ENCODE peak calls at places on chromosomes 7 and 10, in ten cellular contexts. One of them, this sample, is unnamed.

GRCh38 chr7:77685219-77685618 is 11.0 kb upstream of the RSBN1L start:
- DNase-seq in hepatocyte: peak; percentile 23
- DNase-seq in left ventricle myocardium inferior: no peak
- DNase-seq in neural progenitor cell: no peak
- DNase-seq in CD8-positive, alpha-beta memory T cell: no peak
- DNase-seq in breast epithelium: no peak
- DNase-seq in thyroid gland: peak; percentile 68
- DNase-seq in upper lobe of left lung: no peak
- DNase-seq in K562: no peak
- DNase-seq in tibial artery: no peak
- DNase-seq in this sample: no peak

GRCh38 chr10:98316661-98317060 is 48.7 kb upstream of the LOXL4 start:
- DNase-seq in hepatocyte: no peak
- DNase-seq in left ventricle myocardium inferior: no peak
- DNase-seq in neural progenitor cell: no peak
- DNase-seq in CD8-positive, alpha-beta memory T cell: no peak
- DNase-seq in breast epithelium: no peak
- DNase-seq in thyroid gland: no peak
- DNase-seq in upper lobe of left lung: no peak
- DNase-seq in K562: no peak
- DNase-seq in tibial artery: no peak
- DNase-seq in this sample: no peak

GRCh38 chr7:103989785-103990775 is 622 bp upstream of the RELN start:
- DNase-seq in hepatocyte: peak; percentile 48
- DNase-seq in left ventricle myocardium inferior: no peak
- DNase-seq in neural progenitor cell: peak; percentile 68
- DNase-seq in CD8-positive, alpha-beta memory T cell: no peak
- DNase-seq in breast epithelium: no peak
- DNase-seq in thyroid gland: peak; percentile 13
- DNase-seq in upper lobe of left lung: peak; percentile 85
- DNase-seq in K562: peak; percentile 71
- DNase-seq in tibial artery: no peak
- DNase-seq in this sample: peak; percentile 59

GRCh38 chr10:118272090-118272775 is 69.9 kb downstream of the FAM204A start:
- DNase-seq in hepatocyte: peak; percentile 31
- DNase-seq in left ventricle myocardium inferior: no peak
- DNase-seq in neural progenitor cell: peak; percentile 43
- DNase-seq in CD8-positive, alpha-beta memory T cell: no peak
- DNase-seq in breast epithelium: no peak
- DNase-seq in thyroid gland: no peak
- DNase-seq in upper lobe of left lung: no peak
- DNase-seq in K562: no peak
- DNase-seq in tibial artery: peak; percentile 30
- DNase-seq in this sample: no peak

GRCh38 chr7:498678-499641 is 20.7 kb downstream of the PDGFA start:
- DNase-seq in hepatocyte: no peak
- DNase-seq in left ventricle myocardium inferior: peak; percentile 22
- DNase-seq in neural progenitor cell: no peak
- DNase-seq in CD8-positive, alpha-beta memory T cell: no peak
- DNase-seq in breast epithelium: no peak
- DNase-seq in thyroid gland: no peak
- DNase-seq in upper lobe of left lung: no peak
- DNase-seq in K562: no peak
- DNase-seq in tibial artery: peak; percentile 41
- DNase-seq in this sample: no peak

GRCh38 chr7:130009848-130010688 is 41.1 kb downstream of the ZC3HC1 start:
- DNase-seq in hepatocyte: peak; percentile 59
- DNase-seq in left ventricle myocardium inferior: no peak
- DNase-seq in neural progenitor cell: no peak
- DNase-seq in CD8-positive, alpha-beta memory T cell: no peak
- DNase-seq in breast epithelium: no peak
- DNase-seq in thyroid gland: peak; percentile 8
- DNase-seq in upper lobe of left lung: no peak
- DNase-seq in K562: peak; percentile 85
- DNase-seq in tibial artery: no peak
- DNase-seq in this sample: peak; percentile 38

GRCh38 chr7:75835688-75836285 is 22.2 kb upstream of the CCL24 start:
- DNase-seq in hepatocyte: no peak
- DNase-seq in left ventricle myocardium inferior: no peak
- DNase-seq in neural progenitor cell: no peak
- DNase-seq in CD8-positive, alpha-beta memory T cell: no peak
- DNase-seq in breast epithelium: no peak
- DNase-seq in thyroid gland: no peak
- DNase-seq in upper lobe of left lung: peak; percentile 35
- DNase-seq in K562: no peak
- DNase-seq in tibial artery: no peak
- DNase-seq in this sample: no peak

GRCh38 chr10:76082956-76083355 is 651.5 kb downstream of the LRMDA start:
- DNase-seq in hepatocyte: no peak
- DNase-seq in left ventricle myocardium inferior: no peak
- DNase-seq in neural progenitor cell: peak; percentile 76
- DNase-seq in CD8-positive, alpha-beta memory T cell: no peak
- DNase-seq in breast epithelium: no peak
- DNase-seq in thyroid gland: no peak
- DNase-seq in upper lobe of left lung: no peak
- DNase-seq in K562: no peak
- DNase-seq in tibial artery: no peak
- DNase-seq in this sample: no peak

GRCh38 chr7:120733143-120733542 is 124.8 kb downstream of the TSPAN12 start:
- DNase-seq in hepatocyte: no peak
- DNase-seq in left ventricle myocardium inferior: no peak
- DNase-seq in neural progenitor cell: no peak
- DNase-seq in CD8-positive, alpha-beta memory T cell: no peak
- DNase-seq in breast epithelium: no peak
- DNase-seq in thyroid gland: no peak
- DNase-seq in upper lobe of left lung: no peak
- DNase-seq in K562: no peak
- DNase-seq in tibial artery: no peak
- DNase-seq in this sample: no peak

GRCh38 chr7:26612742-26613141 is 251.6 kb downstream of the SKAP2 start:
- DNase-seq in hepatocyte: no peak
- DNase-seq in left ventricle myocardium inferior: no peak
- DNase-seq in neural progenitor cell: no peak
- DNase-seq in CD8-positive, alpha-beta memory T cell: no peak
- DNase-seq in breast epithelium: no peak
- DNase-seq in thyroid gland: no peak
- DNase-seq in upper lobe of left lung: no peak
- DNase-seq in K562: no peak
- DNase-seq in tibial artery: no peak
- DNase-seq in this sample: no peak

GRCh38 chr7:44111759-44112158 is 7.6 kb downstream of the AEBP1 start:
- DNase-seq in hepatocyte: no peak
- DNase-seq in left ventricle myocardium inferior: no peak
- DNase-seq in neural progenitor cell: no peak
- DNase-seq in CD8-positive, alpha-beta memory T cell: no peak
- DNase-seq in breast epithelium: no peak
- DNase-seq in thyroid gland: no peak
- DNase-seq in upper lobe of left lung: no peak
- DNase-seq in K562: peak; percentile 28
- DNase-seq in tibial artery: no peak
- DNase-seq in this sample: no peak

GRCh38 chr7:87234949-87235348 is 15.4 kb upstream of the TMEM243 start:
- DNase-seq in hepatocyte: no peak
- DNase-seq in left ventricle myocardium inferior: no peak
- DNase-seq in neural progenitor cell: no peak
- DNase-seq in CD8-positive, alpha-beta memory T cell: no peak
- DNase-seq in breast epithelium: no peak
- DNase-seq in thyroid gland: no peak
- DNase-seq in upper lobe of left lung: no peak
- DNase-seq in K562: no peak
- DNase-seq in tibial artery: no peak
- DNase-seq in this sample: no peak

GRCh38 chr10:100997364-100998182 is 2.0 kb upstream of the LZTS2 start:
- DNase-seq in hepatocyte: peak; percentile 91
- DNase-seq in left ventricle myocardium inferior: peak; percentile 76
- DNase-seq in neural progenitor cell: peak; percentile 92
- DNase-seq in CD8-positive, alpha-beta memory T cell: peak; percentile 79
- DNase-seq in breast epithelium: peak; percentile 82
- DNase-seq in thyroid gland: peak; percentile 75
- DNase-seq in upper lobe of left lung: peak; percentile 96
- DNase-seq in K562: peak; percentile 63
- DNase-seq in tibial artery: peak; percentile 66
- DNase-seq in this sample: peak; percentile 100
- H3K27ac ChIP-seq in hepatocyte: peak overlapping the region; percentile 99
- H3K27ac ChIP-seq in left ventricle myocardium inferior: peak overlapping the region; percentile 100
- H3K27ac ChIP-seq in neural progenitor cell: peak overlapping the region; percentile 47
- H3K27ac ChIP-seq in CD8-positive, alpha-beta memory T cell: peak overlapping the region; percentile 78
- H3K27ac ChIP-seq in breast epithelium: peak overlapping the region; percentile 100
- H3K27ac ChIP-seq in thyroid gland: peak overlapping the region; percentile 100
- H3K27ac ChIP-seq in upper lobe of left lung: peak overlapping the region; percentile 99
- H3K27ac ChIP-seq in K562: peak overlapping the region; percentile 93
- H3K27ac ChIP-seq in tibial artery: peak overlapping the region; percentile 100
- H3K27ac ChIP-seq in this sample: peak overlapping the region; percentile 99

GRCh38 chr7:157400171-157400860 is 63.5 kb downstream of the DNAJB6 start:
- DNase-seq in hepatocyte: no peak
- DNase-seq in left ventricle myocardium inferior: no peak
- DNase-seq in neural progenitor cell: no peak
- DNase-seq in CD8-positive, alpha-beta memory T cell: no peak
- DNase-seq in breast epithelium: no peak
- DNase-seq in thyroid gland: no peak
- DNase-seq in upper lobe of left lung: peak; percentile 62
- DNase-seq in K562: no peak
- DNase-seq in tibial artery: no peak
- DNase-seq in this sample: no peak
- H3K27me3 ChIP-seq in hepatocyte: no peaks in the 10 kb centered on the region
- H3K27me3 ChIP-seq in left ventricle myocardium inferior: no peaks in the 10 kb centered on the region
- H3K27me3 ChIP-seq in neural progenitor cell: no peaks in the 10 kb centered on the region
- H3K27me3 ChIP-seq in CD8-positive, alpha-beta memory T cell: no peaks in the 10 kb centered on the region
- H3K27me3 ChIP-seq in breast epithelium: no peaks in the 10 kb centered on the region
- H3K27me3 ChIP-seq in thyroid gland: no peaks in the 10 kb centered on the region
- H3K27me3 ChIP-seq in upper lobe of left lung: no peaks in the 10 kb centered on the region
- H3K27me3 ChIP-seq in K562: no peaks in the 10 kb centered on the region
- H3K27me3 ChIP-seq in tibial artery: no peaks in the 10 kb centered on the region
- H3K27me3 ChIP-seq in this sample: no peaks in the 10 kb centered on the region

DNA sequence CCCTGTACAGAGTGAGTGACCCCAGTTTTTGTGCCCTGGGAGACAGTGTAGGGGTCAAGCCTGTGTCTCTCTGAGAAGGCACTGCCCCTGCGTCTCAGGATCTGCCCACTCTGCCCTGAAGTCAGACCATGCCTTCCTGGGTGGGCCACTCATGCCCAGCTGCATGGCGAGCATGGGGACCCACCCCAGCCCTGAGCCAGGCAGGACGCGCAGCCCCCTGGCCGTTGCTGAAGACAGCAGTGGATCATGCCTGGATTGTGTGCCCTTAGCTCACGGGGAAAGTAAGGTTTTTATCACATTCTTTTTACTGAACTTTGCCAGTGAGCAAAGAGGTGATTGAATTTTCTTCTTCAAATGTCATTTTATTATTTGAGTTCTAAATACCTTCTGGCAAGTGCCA is 66.2 kb downstream of the WDR37 start:
- DNase-seq in hepatocyte: no peak
- DNase-seq in left ventricle myocardium inferior: no peak
- DNase-seq in neural progenitor cell: no peak
- DNase-seq in CD8-positive, alpha-beta memory T cell: no peak
- DNase-seq in breast epithelium: no peak
- DNase-seq in thyroid gland: no peak
- DNase-seq in upper lobe of left lung: peak; percentile 56
- DNase-seq in K562: no peak
- DNase-seq in tibial artery: no peak
- DNase-seq in this sample: no peak
- H3K36me3 ChIP-seq in hepatocyte: no peaks in the 10 kb centered on the region
- H3K36me3 ChIP-seq in left ventricle myocardium inferior: peaks cover 88% of the 10 kb centered on the region
- H3K36me3 ChIP-seq in neural progenitor cell: no peaks in the 10 kb centered on the region
- H3K36me3 ChIP-seq in CD8-positive, alpha-beta memory T cell: peaks cover 55% of the 10 kb centered on the region
- H3K36me3 ChIP-seq in breast epithelium: no peaks in the 10 kb centered on the region
- H3K36me3 ChIP-seq in thyroid gland: peaks cover 29% of the 10 kb centered on the region
- H3K36me3 ChIP-seq in upper lobe of left lung: peaks cover 94% of the 10 kb centered on the region
- H3K36me3 ChIP-seq in K562: peaks cover 44% of the 10 kb centered on the region
- H3K36me3 ChIP-seq in tibial artery: peaks cover 76% of the 10 kb centered on the region
- H3K36me3 ChIP-seq in this sample: no peaks in the 10 kb centered on the region

GRCh38 chr7:51314726-51315125 is 1.9 kb downstream of the COBL start:
- DNase-seq in hepatocyte: no peak
- DNase-seq in left ventricle myocardium inferior: no peak
- DNase-seq in neural progenitor cell: no peak
- DNase-seq in CD8-positive, alpha-beta memory T cell: no peak
- DNase-seq in breast epithelium: no peak
- DNase-seq in thyroid gland: no peak
- DNase-seq in upper lobe of left lung: no peak
- DNase-seq in K562: no peak
- DNase-seq in tibial artery: no peak
- DNase-seq in this sample: no peak

GRCh38 chr7:51311166-51311565 is 5.4 kb downstream of the COBL start:
- DNase-seq in hepatocyte: no peak
- DNase-seq in left ventricle myocardium inferior: no peak
- DNase-seq in neural progenitor cell: peak; percentile 32
- DNase-seq in CD8-positive, alpha-beta memory T cell: no peak
- DNase-seq in breast epithelium: no peak
- DNase-seq in thyroid gland: no peak
- DNase-seq in upper lobe of left lung: no peak
- DNase-seq in K562: no peak
- DNase-seq in tibial artery: no peak
- DNase-seq in this sample: no peak

GRCh38 chr7:51315393-51316261 is 982 bp downstream of the COBL start:
- DNase-seq in hepatocyte: peak; percentile 89
- DNase-seq in left ventricle myocardium inferior: peak; percentile 30
- DNase-seq in neural progenitor cell: peak; percentile 75
- DNase-seq in CD8-positive, alpha-beta memory T cell: no peak
- DNase-seq in breast epithelium: peak; percentile 57
- DNase-seq in thyroid gland: peak; percentile 61
- DNase-seq in upper lobe of left lung: peak; percentile 90
- DNase-seq in K562: no peak
- DNase-seq in tibial artery: no peak
- DNase-seq in this sample: no peak

GRCh38 chr7:51314041-51314440 is 2.6 kb downstream of the COBL start:
- DNase-seq in hepatocyte: no peak
- DNase-seq in left ventricle myocardium inferior: no peak
- DNase-seq in neural progenitor cell: no peak
- DNase-seq in CD8-positive, alpha-beta memory T cell: no peak
- DNase-seq in breast epithelium: no peak
- DNase-seq in thyroid gland: no peak
- DNase-seq in upper lobe of left lung: no peak
- DNase-seq in K562: no peak
- DNase-seq in tibial artery: no peak
- DNase-seq in this sample: no peak

DNA sequence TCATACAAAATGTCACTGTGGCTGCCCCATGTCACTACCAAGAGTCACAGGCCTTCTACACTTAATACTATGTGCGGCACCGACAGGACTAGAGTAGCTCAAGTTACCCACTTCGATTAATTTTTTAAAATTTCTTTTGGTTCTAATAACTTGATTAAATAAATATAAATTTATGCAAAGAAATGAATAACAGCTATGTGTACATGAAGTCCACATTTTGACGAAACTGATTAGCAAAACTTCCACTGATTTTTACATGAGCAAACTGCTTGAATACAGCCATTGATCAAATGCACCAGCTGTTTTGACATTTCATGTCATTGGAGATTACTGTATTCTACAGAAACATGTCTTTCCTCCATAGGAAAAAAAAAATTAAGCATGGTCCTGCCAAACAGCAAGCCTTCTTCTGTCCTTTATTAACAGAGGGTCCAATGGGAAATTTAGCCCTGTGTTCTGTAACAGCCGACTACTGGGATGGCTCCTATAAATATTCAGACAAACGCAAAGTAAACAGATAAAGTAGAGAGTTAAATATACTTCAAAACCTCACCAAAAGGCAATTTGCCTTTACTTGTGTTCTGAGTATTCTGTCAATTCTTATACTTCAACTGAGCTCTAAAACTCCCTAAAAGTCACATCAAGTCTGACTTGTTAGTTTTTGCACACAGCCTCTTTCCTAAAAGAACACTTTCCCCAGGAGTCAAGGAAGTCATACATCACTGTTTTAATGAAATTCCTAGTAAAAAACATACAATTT is 3.2 kb downstream of the COBL start:
- DNase-seq in hepatocyte: no peak
- DNase-seq in left ventricle myocardium inferior: no peak
- DNase-seq in neural progenitor cell: no peak
- DNase-seq in CD8-positive, alpha-beta memory T cell: no peak
- DNase-seq in breast epithelium: no peak
- DNase-seq in thyroid gland: no peak
- DNase-seq in upper lobe of left lung: no peak
- DNase-seq in K562: no peak
- DNase-seq in tibial artery: no peak
- DNase-seq in this sample: no peak
- H3K27ac ChIP-seq in hepatocyte: peak overlapping the region; percentile 95
- H3K27ac ChIP-seq in left ventricle myocardium inferior: peak overlapping the region; percentile 81
- H3K27ac ChIP-seq in neural progenitor cell: no peak overlapping the region
- H3K27ac ChIP-seq in CD8-positive, alpha-beta memory T cell: no peak overlapping the region
- H3K27ac ChIP-seq in breast epithelium: peak overlapping the region; percentile 1
- H3K27ac ChIP-seq in thyroid gland: no peak overlapping the region
- H3K27ac ChIP-seq in upper lobe of left lung: peak overlapping the region; percentile 83
- H3K27ac ChIP-seq in K562: no peak overlapping the region
- H3K27ac ChIP-seq in tibial artery: no peak overlapping the region
- H3K27ac ChIP-seq in this sample: no peak overlapping the region